ENCODE peak calls at places on chromosomes 1 and 21, in ten cellular contexts. T is adrenal gland, E is suprapubic skin, U is IMR-90, X is A549, A is ovary, L is body of pancreas, V is Peyer's patch, Q is H54, Z is vagina. D is an unnamed sample.

GRCh38 chr1:70685300-70686286 is 274.5 kb downstream of the CTH start:
- DNase-seq in L (peak; percentile 81), T (peak; percentile 60), E (no peak), Z (no peak), V (peak; percentile 75), A (peak; percentile 55), Q (peak; percentile 13), U (peak; percentile 48), X (peak; percentile 58), D (peak; percentile 24)

GRCh38 chr21:41360072-41360821 is 1.6 kb upstream of the MX2 start:
- DNase-seq in E (no peak), L (peak; percentile 84), T (no peak), Q (no peak), V (peak; percentile 82), X (no peak), Z (peak; percentile 84), U (peak; percentile 26), A (no peak), D (peak; percentile 25)

GRCh38 chr1:10679521-10680220 is 116.8 kb downstream of the CASZ1 start:
- DNase-seq in Q (peak; percentile 76), T (no peak), A (no peak), L (peak; percentile 69), X (peak; percentile 57), Z (no peak), U (peak; percentile 62), E (no peak), V (peak; percentile 58), D (no peak)

GRCh38 chr1:185795181-185795580 is 61.0 kb downstream of the HMCN1 start:
- DNase-seq in U (peak; percentile 81), X (no peak), T (no peak), L (no peak), E (no peak), V (no peak), Q (no peak), Z (no peak), A (no peak), D (no peak)

GRCh38 chr1:64823691-64824476 is 79.0 kb downstream of the RAVER2 start:
- DNase-seq in A (no peak), V (peak; percentile 92), E (no peak), X (peak; percentile 74), L (peak; percentile 86), Z (no peak), Q (peak; percentile 19), T (peak; percentile 77), U (peak; percentile 81), D (no peak)

GRCh38 chr1:117674521-117675400 is 68.9 kb downstream of the TENT5C start:
- DNase-seq in L (peak; percentile 76), E (no peak), V (peak; percentile 82), T (no peak), U (peak; percentile 28), X (peak; percentile 22), Z (no peak), Q (no peak), A (no peak), D (no peak)

GRCh38 chr1:19582318-19582717 is 61.8 kb upstream of the NBL1 start:
- DNase-seq in Z (no peak), Q (no peak), X (peak; percentile 54), E (peak; percentile 80), A (no peak), T (peak; percentile 37), V (peak; percentile 93), L (peak; percentile 84), U (no peak), D (no peak)

GRCh38 chr1:192201303-192201702 is 43.0 kb downstream of the RGS18 start:
- DNase-seq in Z (no peak), V (no peak), U (no peak), T (no peak), L (no peak), X (no peak), Q (no peak), E (no peak), A (no peak), D (no peak)

GRCh38 chr1:110380667-110381283 is 10.1 kb downstream of the SLC16A4 start:
- DNase-seq in Q (no peak), Z (no peak), T (no peak), U (peak; percentile 94), L (no peak), A (no peak), V (no peak), E (no peak), X (peak; percentile 34), D (no peak)

GRCh38 chr1:220526294-220526693 is 1.6 kb upstream of the MARK1 start:
- DNase-seq in V (no peak), U (no peak), L (no peak), E (no peak), A (no peak), T (no peak), X (no peak), Z (no peak), Q (no peak), D (no peak)

GRCh38 chr1:28775121-28775942 is 36.6 kb upstream of the OPRD1 start:
- DNase-seq in A (peak; percentile 87), X (no peak), E (peak; percentile 88), U (peak; percentile 36), Z (no peak), T (peak; percentile 63), V (peak; percentile 87), Q (no peak), L (peak; percentile 84), D (peak; percentile 86)

GRCh38 chr21:41770901-41771624 is 4.2 kb upstream of the RIPK4 start:
- DNase-seq in E (no peak), Q (no peak), Z (no peak), L (no peak), A (no peak), V (no peak), T (no peak), X (no peak), U (no peak), D (no peak)

GRCh38 chr1:22609291-22609690 is 27.1 kb upstream of the C1QA start:
- DNase-seq in Q (no peak), U (no peak), E (no peak), L (no peak), Z (no peak), X (no peak), A (no peak), T (no peak), V (no peak), D (no peak)

GRCh38 chr1:167659440-167659839 is 29.4 kb downstream of the RCSD1 start:
- DNase-seq in T (no peak), A (no peak), Q (no peak), U (no peak), L (no peak), X (peak; percentile 17), E (no peak), Z (no peak), V (no peak), D (no peak)

GRCh38 chr1:112706505-112707216 is at the start of gene RHOC:
- DNase-seq in T (peak; percentile 79), U (peak; percentile 56), A (peak; percentile 83), X (no peak), E (no peak), V (peak; percentile 87), Z (no peak), Q (peak; percentile 69), L (peak; percentile 81), D (peak; percentile 72)
- TF ChIP-seq POLR2A in T (peak; percentile 68), U (peak; percentile 74), A (peak; percentile 65), X (peak; percentile 62), E (no peak), V (peak; percentile 90), Z (peak; percentile 87), Q (peak; percentile 78), L (peak; percentile 81), D (peak; percentile 52)

GRCh38 chr1:61253059-61253735 is 170.8 kb downstream of the NFIA start:
- DNase-seq in X (peak; percentile 78), Q (no peak), A (peak; percentile 78), V (peak; percentile 88), L (peak; percentile 87), Z (no peak), E (no peak), U (peak; percentile 17), T (peak; percentile 84), D (no peak)
- TF ChIP-seq POLR2A in X (no peak), Q (no peak), A (no peak), V (no peak), L (no peak), Z (no peak), E (no peak), U (no peak), T (no peak), D (no peak)

GRCh38 chr1:179293340-179294327 is at the start of gene SOAT1:
- DNase-seq in V (peak; percentile 99), X (peak; percentile 94), A (peak; percentile 96), L (peak; percentile 94), T (peak; percentile 98), U (peak; percentile 88), E (peak; percentile 97), Q (peak; percentile 83), Z (no peak), D (peak; percentile 97)
- TF ChIP-seq POLR2A in V (peak; percentile 56), X (peak; percentile 88), A (peak; percentile 79), L (peak; percentile 96), T (peak; percentile 86), U (peak; percentile 83), E (no peak), Q (peak; percentile 89), Z (peak; percentile 71), D (no peak)

DNA sequence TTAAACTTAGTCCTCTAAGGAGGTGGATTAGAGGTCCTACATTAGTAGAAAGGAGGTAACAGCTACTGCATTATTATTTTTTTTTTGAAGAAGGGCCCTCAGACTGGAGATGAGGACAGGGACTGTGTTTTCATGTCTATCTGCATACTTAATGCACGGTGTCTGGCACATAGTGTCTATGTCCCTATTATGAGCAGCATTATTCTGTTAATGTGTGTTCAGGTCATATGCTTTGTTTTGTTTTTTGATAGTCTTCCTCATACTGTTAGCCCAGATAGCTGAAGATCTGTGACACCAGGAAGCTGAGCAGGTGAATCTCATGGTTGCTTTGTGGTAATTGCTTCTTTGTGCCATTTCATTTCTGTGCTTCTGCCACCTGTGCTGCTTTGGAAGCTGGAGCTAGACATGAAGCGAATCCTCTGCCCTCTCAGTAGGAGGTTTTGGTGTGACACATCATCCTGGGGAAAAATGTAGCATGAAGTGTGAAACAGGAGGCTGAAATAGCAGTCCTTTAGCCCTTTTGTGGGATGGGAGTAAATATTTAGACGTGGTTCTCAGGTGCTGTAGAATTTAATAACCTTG is 15.8 kb downstream of the SMAP2 start:
- DNase-seq in U (no peak), X (no peak), Z (no peak), A (no peak), V (peak; percentile 48), Q (no peak), E (no peak), L (no peak), T (no peak), D (no peak)
- TF ChIP-seq POLR2A in U (no peak), X (no peak), Z (no peak), A (no peak), V (no peak), Q (no peak), E (no peak), L (no peak), T (no peak), D (no peak)

GRCh38 chr1:155130272-155131006 is 2.8 kb downstream of the EFNA1 start:
- DNase-seq in V (no peak), T (no peak), Z (no peak), E (no peak), Q (no peak), A (no peak), X (no peak), U (no peak), L (no peak), D (no peak)
- TF ChIP-seq POLR2A in V (no peak), T (no peak), Z (no peak), E (no peak), Q (no peak), A (no peak), X (no peak), U (no peak), L (no peak), D (no peak)

D was measured in upper lobe of left lung.